ENCODE peak calls at places on chromosomes 2 and 18, in five cellular contexts. Z is PC-9, E is HTR-8/SVneo, H is left colon, X is kidney glomerular epithelial cell. D is an unnamed sample.
A peak's percentile ranks its signal among the peaks of the same experiment; 100 is the strongest.

GRCh38 chr2:25174192-25174861 is 5.9 kb upstream of the POMC start:
- DNase-seq in Z (no peak), E (no peak), H (no peak), X (no peak), D (no peak)

GRCh38 chr2:128280901-128281321 is 37.8 kb downstream of the HS6ST1 start:
- DNase-seq in Z (no peak), E (no peak), H (peak; percentile 27), X (no peak), D (no peak)

GRCh38 chr2:241334813-241335212 is 19.1 kb downstream of the SEPTIN2 start:
- DNase-seq in Z (no peak), E (no peak), H (no peak), X (no peak), D (no peak)

GRCh38 chr2:7111626-7112025 is 194.4 kb downstream of the RNF144A start:
- DNase-seq in Z (no peak), E (no peak), H (no peak), X (peak; percentile 15), D (no peak)

GRCh38 chr2:46850742-46851141 is 64.9 kb downstream of the MCFD2 start:
- DNase-seq in Z (peak; percentile 67), E (peak; percentile 57), H (peak; percentile 16), X (peak; percentile 98), D (peak; percentile 91)

GRCh38 chr18:53687002-53687401 is 537.5 kb downstream of the MBD2 start:
- DNase-seq in Z (no peak), E (no peak), H (peak; percentile 5), X (no peak), D (no peak)

GRCh38 chr18:5895886-5896740 is 791 bp upstream of the TMEM200C start:
- DNase-seq in Z (no peak), E (no peak), H (peak; percentile 9), X (no peak), D (no peak)

GRCh38 chr2:121377676-121378075 is 92.7 kb upstream of the TFCP2L1 start:
- DNase-seq in Z (no peak), E (no peak), H (no peak), X (peak; percentile 6), D (no peak)

GRCh38 chr2:5766621-5767020 is 74.4 kb downstream of the SOX11 start:
- DNase-seq in Z (no peak), E (no peak), H (no peak), X (peak; percentile 26), D (no peak)

GRCh38 chr2:202032841-202033316 is 776 bp upstream of the FZD7 start:
- DNase-seq in Z (no peak), E (peak; percentile 70), H (peak; percentile 57), X (no peak), D (no peak)

GRCh38 chr2:37167636-37168182 is 10.9 kb upstream of the EIF2AK2 start:
- DNase-seq in Z (no peak), E (no peak), H (no peak), X (peak; percentile 17), D (no peak)

GRCh38 chr18:50836521-50836957 is 16.7 kb upstream of the MRO start:
- DNase-seq in Z (no peak), E (peak; percentile 61), H (no peak), X (peak; percentile 86), D (peak; percentile 29)

D was measured in epithelial cell of proximal tubule.